ENCODE peak calls at places on chromosomes 5 and 9, in five cellular contexts. B, S, F, Z and E are unnamed samples.

GRCh38 chr9:35711501-35712428 is 20.2 kb downstream of the TLN1 start:
- DNase-seq in S (peak), Z (no peak), F (no peak), B (peak), E (peak)

GRCh38 chr9:122218885-122219855 is 9.6 kb downstream of the LHX6 start:
- DNase-seq in Z (no peak), S (no peak), F (no peak), B (no peak), E (peak)

GRCh38 chr9:133278161-133279131 is 3.4 kb upstream of the ABO start:
- DNase-seq in F (no peak), Z (no peak), S (no peak), B (no peak), E (no peak)

GRCh38 chr5:73464016-73464745 is 15.6 kb upstream of the FOXD1 start:
- DNase-seq in S (no peak), B (no peak), F (no peak), Z (no peak), E (no peak)

GRCh38 chr5:124824637-124825158 is 78.3 kb upstream of the ZNF608 start:
- DNase-seq in Z (no peak), S (no peak), B (no peak), F (no peak), E (no peak)

GRCh38 chr9:82923410-82924242 is 139.3 kb downstream of the RASEF start:
- DNase-seq in Z (peak), S (no peak), B (no peak), F (no peak), E (no peak)

GRCh38 chr9:124797343-124798103 is 20.6 kb downstream of the OLFML2A start:
- DNase-seq in S (no peak), B (no peak), F (no peak), Z (no peak), E (no peak)

GRCh38 chr5:102049517-102049916 is 246.6 kb downstream of the SLCO4C1 start:
- DNase-seq in Z (no peak), F (no peak), B (peak), S (no peak), E (no peak)

GRCh38 chr5:19767987-19768386 is 220.0 kb downstream of the CDH18 start:
- DNase-seq in S (no peak), B (no peak), Z (no peak), F (no peak), E (no peak)

GRCh38 chr5:111779260-111780254 is 22.6 kb upstream of the NREP start:
- DNase-seq in F (no peak), Z (no peak), B (no peak), S (no peak), E (no peak)

GRCh38 chr5:37615184-37615583 is 224.7 kb downstream of the GDNF start:
- DNase-seq in Z (no peak), B (no peak), S (no peak), F (no peak), E (no peak)

GRCh38 chr9:26326473-26327044 is 566.0 kb downstream of the CAAP1 start:
- DNase-seq in B (peak), Z (peak), S (no peak), F (no peak), E (peak)

GRCh38 chr9:90044710-90045151 is 439.9 kb downstream of the GADD45G start:
- DNase-seq in F (no peak), B (no peak), Z (no peak), S (no peak), E (no peak)

GRCh38 chr9:120570296-120570695 is 9.7 kb downstream of the CDK5RAP2 start:
- DNase-seq in S (no peak), F (no peak), B (no peak), Z (no peak), E (no peak)

GRCh38 chr5:50751064-50751657 is 84.7 kb downstream of the PARP8 start:
- DNase-seq in B (peak), Z (peak), F (no peak), S (no peak), E (peak)

GRCh38 chr5:127685662-127686061 is 17.5 kb upstream of the CCDC192 start:
- DNase-seq in B (no peak), S (no peak), F (no peak), Z (no peak), E (no peak)

GRCh38 chr5:132659598-132660493 is 1.9 kb downstream of the IL13 start:
- DNase-seq in F (no peak), Z (no peak), S (no peak), B (no peak), E (no peak)

GRCh38 chr9:106075991-106076390 is 381.6 kb downstream of the TMEM38B start:
- DNase-seq in F (no peak), S (no peak), B (no peak), Z (no peak), E (no peak)

GRCh38 chr5:175133185-175133584 is 310.8 kb downstream of the DRD1 start:
- DNase-seq in F (no peak), Z (no peak), B (no peak), S (no peak), E (no peak)

GRCh38 chr5:78779771-78780616 is 131.4 kb upstream of the LHFPL2 start:
- DNase-seq in F (no peak), S (no peak), B (no peak), Z (no peak), E (no peak)

GRCh38 chr5:180807654-180808414 is 5.2 kb upstream of the MGAT1 start:
- DNase-seq in Z (no peak), B (no peak), S (no peak), F (no peak), E (no peak)

GRCh38 chr9:3578786-3579185 is 53.0 kb upstream of the RFX3 start:
- DNase-seq in S (no peak), Z (no peak), F (no peak), B (no peak), E (no peak)

GRCh38 chr9:127953768-127954505 is 16.3 kb upstream of the DPM2 start:
- DNase-seq in B (no peak), F (no peak), S (no peak), Z (no peak), E (no peak)

GRCh38 chr5:172800088-172800551 is 29.1 kb upstream of the DUSP1 start:
- DNase-seq in F (peak), Z (no peak), B (no peak), S (no peak), E (no peak)

GRCh38 chr5:135133698-135134515 is 99.9 kb upstream of the PITX1 start:
- DNase-seq in S (no peak), Z (no peak), B (no peak), F (no peak), E (no peak)

GRCh38 chr5:154238776-154239481 is 48.4 kb downstream of the GALNT10 start:
- DNase-seq in B (no peak), Z (peak), F (no peak), S (no peak), E (peak)

GRCh38 chr9:69877852-69878507 is 57.4 kb downstream of the CFAP95 start:
- DNase-seq in S (no peak), Z (peak), F (no peak), B (peak), E (peak)

GRCh38 chr9:113912816-113913215 is 36.7 kb downstream of the ZNF618 start:
- DNase-seq in Z (no peak), B (no peak), S (no peak), F (no peak), E (no peak)

GRCh38 chr5:81717221-81717620 is 33.7 kb downstream of the SSBP2 start:
- DNase-seq in B (no peak), S (no peak), F (no peak), Z (no peak), E (no peak)

GRCh38 chr5:142320851-142321560 is 3.8 kb downstream of the SPRY4 start:
- DNase-seq in B (no peak), F (no peak), Z (no peak), S (no peak), E (no peak)

GRCh38 chr5:151162794-151163193 is 5.2 kb upstream of the ANXA6 start:
- DNase-seq in B (no peak), S (no peak), Z (no peak), F (no peak), E (no peak)

GRCh38 chr5:2550479-2550878 is 201.0 kb downstream of the IRX2 start:
- DNase-seq in S (no peak), B (no peak), Z (no peak), F (no peak), E (no peak)

GRCh38 chr9:84932915-84933527 is 263.5 kb downstream of the NTRK2 start:
- DNase-seq in S (no peak), F (no peak), Z (no peak), B (no peak), E (no peak)

GRCh38 chr9:110626109-110626829 is 42.3 kb upstream of the MUSK start:
- DNase-seq in F (no peak), B (no peak), Z (no peak), S (no peak), E (no peak)

GRCh38 chr5:42131081-42131480 is 206.0 kb downstream of the FBXO4 start:
- DNase-seq in Z (no peak), B (no peak), F (no peak), S (no peak), E (no peak)
- TF ChIP-seq CTCF in Z (no peak), B (no peak), F (no peak), S (no peak), E (no peak)

DNA sequence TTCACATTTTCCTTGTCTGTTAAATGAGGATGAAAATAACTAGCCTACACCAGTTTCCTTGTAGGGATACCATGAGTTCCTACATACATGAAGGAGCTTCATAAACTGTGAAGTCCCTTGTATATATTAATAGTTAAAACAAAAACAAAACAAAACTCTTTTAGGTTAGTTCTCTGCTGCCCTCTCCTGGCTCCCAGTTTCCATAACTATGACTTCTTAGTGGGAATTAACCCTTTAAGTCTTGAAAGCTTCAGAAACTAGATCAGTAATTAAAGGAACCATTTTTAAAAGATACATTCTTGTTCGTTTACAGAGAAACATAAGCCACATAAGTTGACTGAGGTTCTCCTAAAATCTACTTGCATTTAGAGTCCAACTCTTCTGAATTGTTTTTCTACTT is 500.0 kb upstream of the C9orf72 start:
- DNase-seq in Z (peak), S (no peak), B (peak), F (no peak), E (peak)
- TF ChIP-seq CTCF in Z (peak), S (peak), B (peak), F (peak), E (no peak)

GRCh38 chr5:1380011-1380817 is 35.3 kb upstream of the CLPTM1L start:
- DNase-seq in Z (no peak), F (peak), B (peak), S (no peak), E (peak)
- TF ChIP-seq CTCF in Z (peak), F (peak), B (peak), S (peak), E (peak)

DNA sequence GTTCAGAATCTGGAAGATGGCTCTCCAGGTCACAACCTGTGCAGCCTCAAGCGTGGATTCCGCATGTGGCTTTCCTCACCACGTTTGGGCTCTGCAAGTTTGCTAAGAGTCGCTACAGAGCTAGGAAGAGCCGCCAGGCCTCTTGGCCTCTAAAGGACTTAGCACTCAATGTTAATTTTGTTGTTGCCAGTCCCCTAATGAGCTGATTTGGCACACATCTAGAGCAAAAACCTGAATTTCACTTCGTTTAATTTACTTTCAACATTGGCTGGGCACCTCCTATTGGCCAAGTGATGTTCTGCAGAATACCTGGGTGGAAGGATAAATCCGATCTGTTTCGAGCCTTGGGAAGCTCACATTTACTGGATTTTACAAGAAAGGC is 65.8 kb upstream of the UNC5A start:
- DNase-seq in B (no peak), S (no peak), Z (no peak), F (no peak), E (peak)
- TF ChIP-seq CTCF in B (peak), S (no peak), Z (peak), F (no peak), E (no peak)